ENCODE peak calls at places on chromosomes 13 and 19, in four cellular contexts. K, G, R and X are unnamed samples.

GRCh38 chr19:39402417-39403297 is 4.0 kb upstream of the ZFP36 start:
- DNase-seq in K (peak; percentile 94), G (peak; percentile 85), R (peak; percentile 96), X (peak; percentile 98)

GRCh38 chr13:24127116-24127631 is 33.3 kb upstream of the SPATA13 start:
- DNase-seq in K (no peak), G (no peak), R (no peak), X (no peak)

GRCh38 chr13:102011539-102011938 is 390.3 kb downstream of the FGF14 start:
- DNase-seq in K (no peak), G (no peak), R (no peak), X (no peak)

GRCh38 chr13:114064516-114065140 is 67.8 kb downstream of the RASA3 start:
- DNase-seq in K (no peak), G (peak; percentile 37), R (peak; percentile 47), X (peak; percentile 79)

GRCh38 chr19:35106291-35106583 is 9.4 kb upstream of the FXYD3 start:
- DNase-seq in K (no peak), G (no peak), R (no peak), X (no peak)

GRCh38 chr19:13154241-13154778 is 4.1 kb downstream of the IER2 start:
- DNase-seq in K (peak; percentile 92), G (peak; percentile 80), R (peak; percentile 98), X (peak; percentile 97)

GRCh38 chr13:26295812-26296211 is 41.9 kb downstream of the CDK8 start:
- DNase-seq in K (no peak), G (no peak), R (no peak), X (no peak)

GRCh38 chr13:99658266-99658991 is 157.2 kb downstream of the TM9SF2 start:
- DNase-seq in K (peak; percentile 29), G (peak; percentile 32), R (peak; percentile 65), X (peak; percentile 88)

GRCh38 chr19:17889609-17890214 is 18.0 kb downstream of the SLC5A5 start:
- DNase-seq in K (no peak), G (peak; percentile 40), R (no peak), X (no peak)

GRCh38 chr13:20395061-20395916 is 130.4 kb downstream of the CRYL1 start:
- DNase-seq in K (no peak), G (no peak), R (no peak), X (no peak)

GRCh38 chr13:73300718-73301425 is 242.1 kb downstream of the KLF5 start:
- DNase-seq in K (no peak), G (no peak), R (no peak), X (no peak)

GRCh38 chr13:26914624-26915023 is 154.0 kb upstream of the GPR12 start:
- DNase-seq in K (no peak), G (peak; percentile 86), R (no peak), X (no peak)

DNA sequence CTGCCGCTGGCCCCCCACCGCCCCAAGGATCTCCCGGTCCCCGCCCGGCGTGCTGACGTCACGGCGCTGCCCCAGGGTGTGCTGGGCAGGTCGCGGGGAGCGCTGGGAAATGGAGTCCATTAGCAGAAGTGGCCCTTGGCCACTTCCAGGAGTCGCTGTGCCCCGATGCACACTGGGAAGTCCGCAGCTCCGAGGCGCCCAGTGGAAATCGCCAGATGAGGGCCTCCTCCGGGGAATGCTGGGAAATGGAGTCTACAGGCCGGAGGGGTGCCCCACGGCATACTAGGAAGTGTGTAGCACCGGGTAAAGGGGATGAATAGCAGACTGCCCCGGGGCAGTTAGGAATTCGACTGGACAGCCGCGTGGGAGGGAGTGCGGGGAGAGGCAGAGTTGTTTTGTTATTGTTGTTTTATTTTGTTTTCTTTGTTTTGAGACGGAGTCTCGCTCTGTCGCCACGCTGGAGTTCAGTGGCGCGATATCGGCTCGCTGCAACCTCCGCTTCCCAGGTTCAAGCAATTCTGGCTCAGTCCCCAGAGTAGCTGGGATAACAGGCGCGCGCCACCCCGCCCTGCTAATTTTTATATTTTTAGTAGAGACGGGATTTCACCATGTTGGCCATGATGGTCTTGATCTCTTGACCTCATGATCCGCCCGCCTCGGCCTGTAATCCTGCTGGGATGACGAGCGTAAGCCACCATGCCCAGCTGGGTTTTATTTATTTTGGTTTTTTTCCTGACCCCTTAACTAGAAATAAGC is at the start of gene PPP1R12C:
- DNase-seq in K (peak; percentile 96), G (peak; percentile 99), R (peak; percentile 100), X (peak; percentile 100)
- H3K4me3 ChIP-seq in K (peak within 1 kb of the TSS; percentile 93), G (peak within 1 kb of the TSS; percentile 88), R (peak within 1 kb of the TSS; percentile 89), X (peak within 1 kb of the TSS; percentile 86)

DNA sequence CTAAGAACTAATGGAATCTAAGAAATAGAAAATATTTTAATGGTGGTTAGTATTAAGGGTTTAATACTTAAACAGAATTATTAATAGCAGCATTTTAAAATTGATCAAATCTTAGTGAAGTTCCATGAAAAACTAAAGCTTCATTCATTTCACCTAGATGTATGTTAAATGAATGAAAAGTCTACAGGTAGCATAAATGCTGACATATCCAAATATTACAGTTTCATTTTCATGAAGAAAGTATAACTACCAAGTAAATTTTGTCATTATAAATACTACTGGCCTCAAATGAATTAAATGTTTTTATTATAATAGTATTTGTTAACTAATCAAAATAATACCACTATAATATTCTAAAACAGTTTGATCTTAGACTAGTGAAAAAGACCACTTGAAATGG is 403.3 kb downstream of the LIG4 start:
- DNase-seq in K (no peak), G (no peak), R (no peak), X (no peak)
- H3K4me3 ChIP-seq in K (no peak overlapping the region), G (no peak overlapping the region), R (no peak overlapping the region), X (no peak overlapping the region)

GRCh38 chr13:32011971-32012370 is 19.6 kb upstream of the FRY start:
- DNase-seq in K (no peak), G (no peak), R (no peak), X (no peak)
- H3K4me3 ChIP-seq in K (no peak overlapping the region), G (no peak overlapping the region), R (no peak overlapping the region), X (no peak overlapping the region)

DNA sequence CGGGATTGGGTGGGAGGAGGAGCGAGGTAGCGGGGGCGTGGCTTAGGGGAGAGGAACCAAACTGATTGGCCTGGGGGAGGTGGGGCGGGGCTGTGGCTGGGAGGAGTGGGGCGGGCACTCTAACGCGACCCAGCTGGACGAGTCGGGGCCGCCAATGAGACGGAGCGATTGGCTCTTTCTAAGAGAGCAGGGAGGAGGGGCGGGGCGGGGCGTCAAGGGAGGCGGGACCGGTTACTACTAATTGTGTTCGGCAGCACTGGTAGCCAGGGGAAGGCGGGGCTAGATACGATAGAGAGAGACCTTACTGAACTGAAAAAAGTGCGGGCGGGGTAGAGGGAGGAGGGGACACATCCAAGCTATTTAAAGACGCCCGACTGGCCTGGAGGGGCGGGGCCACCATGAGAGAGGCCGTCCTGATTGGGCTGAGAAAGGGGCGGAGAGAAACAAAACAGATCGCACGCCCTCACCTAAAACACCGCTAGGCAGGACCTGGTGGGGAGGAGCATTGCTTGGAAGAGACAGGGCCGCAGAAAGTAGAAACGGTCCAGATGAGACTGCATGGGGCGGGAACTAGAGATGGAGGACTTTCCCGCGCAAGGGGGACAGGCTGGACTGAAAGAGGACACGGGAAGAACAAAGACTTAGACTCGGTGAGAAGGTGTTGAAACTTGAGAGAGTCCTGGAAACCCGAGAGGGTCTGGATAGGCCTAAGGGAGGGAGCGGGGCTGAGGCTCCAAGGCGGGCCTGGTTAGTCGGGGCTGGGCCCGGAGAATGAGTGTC is at the start of gene KCNC3:
- DNase-seq in K (peak; percentile 94), G (peak; percentile 69), R (peak; percentile 100), X (peak; percentile 97)
- H3K4me3 ChIP-seq in K (no peak within 1 kb of the TSS), G (no peak within 1 kb of the TSS), R (peak within 1 kb of the TSS; percentile 52), X (peak within 1 kb of the TSS; percentile 32)

DNA sequence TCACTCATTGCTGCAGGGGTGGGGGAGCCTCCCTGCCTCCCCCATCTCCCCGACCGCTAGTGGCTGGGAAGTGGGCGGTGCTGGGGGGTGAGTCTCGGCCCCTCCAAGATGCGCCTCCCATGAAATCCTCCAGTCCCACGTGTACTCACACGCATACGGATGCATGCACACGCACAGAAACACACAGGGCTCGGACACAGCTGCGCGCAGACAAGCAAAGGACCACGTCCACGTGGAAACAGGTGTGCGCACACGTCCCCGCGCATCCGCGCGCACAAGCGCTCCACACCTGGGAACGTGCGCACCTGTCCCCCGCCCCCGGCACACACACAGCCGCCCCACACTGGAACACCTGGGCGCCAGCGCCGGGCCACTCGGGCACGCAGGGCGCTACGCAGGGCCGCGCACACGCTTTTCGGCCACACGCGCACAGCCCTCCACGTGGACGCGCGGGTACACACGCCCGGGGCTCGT is 680 bp downstream of the MATK start:
- DNase-seq in K (no peak), G (no peak), R (no peak), X (peak; percentile 77)
- H3K4me3 ChIP-seq in K (no peak overlapping the region), G (no peak overlapping the region), R (peak overlapping the region; percentile 59), X (peak overlapping the region; percentile 57)

GRCh38 chr19:42313840-42314755 is 989 bp downstream of the TMEM145 start:
- DNase-seq in K (no peak), G (no peak), R (no peak), X (no peak)
- H3K4me3 ChIP-seq in K (no peak overlapping the region), G (no peak overlapping the region), R (peak overlapping the region; percentile 51), X (peak overlapping the region; percentile 30)